ENCODE peak calls at places on chromosomes 4 and X, in eight cellular contexts. R is right atrium auricular region, Z is choroid plexus epithelial cell, K is tibial nerve, U is OCI-LY7, P is natural killer cell, Q is uterus, E is left ventricle myocardium inferior. S is an unnamed sample.

GRCh38 chrX:13742397-13743176 is 8.0 kb downstream of the OFD1 start:
- DNase-seq in Q (no peak), K (no peak), R (no peak), U (peak), Z (no peak), E (no peak), P (peak), S (peak)

GRCh38 chr4:185479507-185479971 is 8.0 kb upstream of the CCDC110 start:
- DNase-seq in K (no peak), Q (no peak), U (peak), Z (no peak), R (no peak), E (no peak), P (no peak), S (peak)

GRCh38 chr4:175560628-175561027 is 251.4 kb downstream of the GPM6A start:
- DNase-seq in U (peak), Q (no peak), Z (peak), E (no peak), R (no peak), P (no peak), K (no peak), S (peak)

GRCh38 chr4:119209077-119209476 is 3.4 kb upstream of the USP53 start:
- DNase-seq in U (no peak), K (no peak), Q (no peak), E (no peak), R (no peak), Z (peak), P (no peak), S (peak)

GRCh38 chr4:89722517-89722916 is 114.4 kb downstream of the SNCA start:
- DNase-seq in E (no peak), R (no peak), Z (no peak), K (no peak), Q (no peak), P (no peak), U (no peak), S (no peak)

GRCh38 chrX:110941906-110942305 is 146.3 kb upstream of the CHRDL1 start:
- DNase-seq in R (no peak), P (no peak), U (no peak), E (no peak), Q (no peak), Z (no peak), K (no peak), S (peak)

GRCh38 chr4:52833941-52834525 is 28.1 kb upstream of the RASL11B start:
- DNase-seq in K (no peak), Q (no peak), P (no peak), Z (peak), U (no peak), R (no peak), E (no peak), S (peak)

GRCh38 chr4:176753049-176753448 is 39.7 kb downstream of the VEGFC start:
- DNase-seq in R (no peak), K (no peak), Q (no peak), P (no peak), Z (peak), U (no peak), E (no peak), S (peak)

GRCh38 chr4:140291259-140291658 is 82.2 kb upstream of the SCOC start:
- DNase-seq in U (no peak), P (no peak), K (no peak), Q (no peak), E (no peak), R (no peak), Z (no peak), S (peak)

GRCh38 chr4:10977534-10977933 is 293.0 kb upstream of the CLNK start:
- DNase-seq in E (no peak), K (no peak), U (peak), P (no peak), Q (no peak), Z (no peak), R (no peak), S (no peak)

GRCh38 chr4:153781717-153782416 is 7.0 kb downstream of the SFRP2 start:
- DNase-seq in U (no peak), Z (peak), R (no peak), E (no peak), P (no peak), K (no peak), Q (no peak), S (peak)

GRCh38 chr4:55008166-55009056 is 117.0 kb downstream of the KDR start:
- DNase-seq in Z (no peak), U (no peak), P (no peak), E (no peak), R (no peak), K (no peak), Q (no peak), S (peak)

GRCh38 chrX:638482-639131 is 8.0 kb downstream of the SHOX start:
- DNase-seq in P (no peak), Q (no peak), U (no peak), R (no peak), K (no peak), E (no peak), Z (no peak), S (no peak)

GRCh38 chr4:1659104-1659725 is 24.9 kb downstream of the FAM53A start:
- DNase-seq in P (no peak), K (no peak), E (no peak), Z (no peak), R (no peak), U (no peak), Q (no peak), S (no peak)

GRCh38 chr4:122219356-122219755 is 67.2 kb downstream of the BLTP1 start:
- DNase-seq in P (no peak), R (no peak), Z (no peak), K (no peak), U (no peak), E (no peak), Q (no peak), S (no peak)

GRCh38 chr4:182569561-182569960 is 326.4 kb downstream of the TENM3 start:
- DNase-seq in Q (no peak), E (no peak), Z (no peak), K (no peak), R (no peak), P (no peak), U (no peak), S (no peak)

GRCh38 chr4:48727666-48728459 is 52.2 kb downstream of the FRYL start:
- DNase-seq in R (no peak), U (no peak), Z (no peak), E (no peak), Q (no peak), K (no peak), P (no peak), S (no peak)

GRCh38 chr4:139651282-139652194 is 14.1 kb upstream of the MGST2 start:
- DNase-seq in Z (peak), K (peak), P (peak), U (peak), Q (peak), R (peak), E (peak), S (peak)

GRCh38 chr4:58510652-58511051 is 1400.5 kb upstream of the IGFBP7 start:
- DNase-seq in K (no peak), P (no peak), R (no peak), E (no peak), U (no peak), Q (no peak), Z (no peak), S (no peak)

GRCh38 chr4:20433101-20433705 is 181.5 kb downstream of the SLIT2 start:
- DNase-seq in U (no peak), Z (no peak), E (no peak), Q (no peak), K (no peak), R (no peak), P (no peak), S (no peak)

GRCh38 chrX:118727686-118728339 is 407 bp downstream of the IL13RA1 start:
- DNase-seq in Q (peak), K (no peak), E (peak), R (no peak), U (no peak), Z (no peak), P (no peak), S (no peak)

GRCh38 chr4:94947681-94948108 is 189.9 kb downstream of the BMPR1B start:
- DNase-seq in E (no peak), K (no peak), Q (no peak), U (no peak), Z (no peak), R (no peak), P (no peak), S (no peak)

GRCh38 chr4:151961456-151961855 is 200.6 kb upstream of the GATB start:
- DNase-seq in P (no peak), K (no peak), U (no peak), Z (no peak), E (no peak), Q (no peak), R (no peak), S (no peak)

GRCh38 chr4:179399054-179399782 is 1957.0 kb upstream of the AGA start:
- DNase-seq in R (no peak), E (no peak), Q (no peak), P (no peak), K (no peak), Z (no peak), U (no peak), S (no peak)

GRCh38 chr4:104451573-104451972 is 43.1 kb downstream of the CXXC4 start:
- DNase-seq in Q (no peak), P (no peak), K (no peak), Z (no peak), R (no peak), U (no peak), E (no peak), S (peak)

GRCh38 chr4:6546681-6547447 is 28.1 kb upstream of the MAN2B2 start:
- DNase-seq in Q (no peak), P (peak), Z (peak), E (no peak), K (no peak), U (peak), R (no peak), S (peak)

GRCh38 chr4:143241892-143242291 is 57.2 kb downstream of the USP38 start:
- DNase-seq in Z (peak), R (no peak), E (no peak), Q (no peak), K (no peak), P (no peak), U (peak), S (peak)

GRCh38 chr4:6381571-6382123 is 90.8 kb downstream of the PPP2R2C start:
- DNase-seq in Q (no peak), R (no peak), K (no peak), U (no peak), E (no peak), Z (no peak), P (no peak), S (no peak)

GRCh38 chrX:67614414-67614813 is 70.6 kb downstream of the AR start:
- DNase-seq in Q (no peak), R (no peak), E (no peak), Z (peak), K (no peak), P (no peak), U (no peak), S (peak)

GRCh38 chr4:73741140-73741749 is 876 bp downstream of the CXCL8 start:
- DNase-seq in K (no peak), P (no peak), Z (no peak), E (no peak), Q (no peak), R (no peak), U (no peak), S (no peak)

GRCh38 chr4:145285928-145286327 is 105.5 kb upstream of the OTUD4 start:
- DNase-seq in P (no peak), Q (no peak), Z (peak), E (no peak), U (no peak), K (no peak), R (no peak), S (peak)

GRCh38 chr4:128809477-128810330 is at the start of gene JADE1:
- DNase-seq in E (peak), R (peak), Q (peak), U (peak), P (peak), K (peak), Z (peak), S (peak)

GRCh38 chr4:2746891-2747695 is 9.0 kb downstream of the TNIP2 start:
- DNase-seq in E (no peak), Z (no peak), K (no peak), R (no peak), U (no peak), P (no peak), Q (no peak), S (no peak)

GRCh38 chr4:85398276-85398675 is 76.7 kb upstream of the ARHGAP24 start:
- DNase-seq in R (no peak), P (no peak), Q (peak), E (no peak), U (no peak), K (no peak), Z (peak), S (no peak)

GRCh38 chrX:143757375-143757774 is 36.8 kb upstream of the SPANXN2 start:
- DNase-seq in P (no peak), Z (no peak), Q (no peak), R (no peak), E (no peak), K (no peak), U (no peak), S (no peak)

GRCh38 chr4:109671350-109671749 is 31.9 kb downstream of the CASP6 start:
- DNase-seq in E (no peak), Q (no peak), P (no peak), Z (peak), R (no peak), K (no peak), U (no peak), S (no peak)

GRCh38 chr4:26141916-26142638 is 178.7 kb upstream of the RBPJ start:
- DNase-seq in E (peak), R (peak), K (peak), U (no peak), Q (no peak), Z (peak), P (no peak), S (no peak)

GRCh38 chrX:38375888-38376287 is 23.5 kb downstream of the OTC start:
- DNase-seq in U (peak), Q (no peak), K (no peak), Z (peak), E (no peak), P (no peak), R (no peak), S (peak)
- TF ChIP-seq CTCF in U (peak), Q (no peak), K (no peak), Z (peak), E (peak), P (no peak), R (no peak), S (peak)

GRCh38 chrX:5054852-5055251 is 1173.8 kb downstream of the NLGN4X start:
- DNase-seq in E (no peak), Z (no peak), U (no peak), R (no peak), P (no peak), K (no peak), Q (no peak), S (no peak)
- TF ChIP-seq CTCF in E (no peak), Z (no peak), U (no peak), R (no peak), P (no peak), K (no peak), Q (no peak), S (no peak)

DNA sequence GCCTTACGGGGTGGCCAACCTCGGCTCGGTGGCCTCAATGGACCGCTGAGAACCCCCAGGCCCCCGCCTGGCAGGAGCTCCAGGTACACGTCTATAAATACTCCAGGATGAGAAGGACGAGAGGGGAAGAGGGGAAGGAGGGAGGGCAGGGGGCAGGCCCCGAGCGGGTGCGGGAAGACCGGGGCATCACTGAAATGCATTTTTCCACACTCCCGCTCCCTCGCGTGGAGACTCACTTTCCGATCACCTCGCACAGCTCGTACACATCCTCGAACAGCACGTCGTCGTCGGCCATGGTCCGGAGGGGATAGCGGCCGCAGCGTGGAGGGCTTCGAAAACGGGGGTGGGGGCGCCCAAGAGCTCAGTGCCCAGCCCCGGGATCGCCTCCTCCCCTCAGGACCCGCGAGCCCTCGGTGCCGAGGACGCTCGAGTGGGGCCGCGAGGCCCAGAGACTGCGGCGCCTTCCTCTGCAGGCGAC is 621 bp downstream of the CASK start:
- DNase-seq in U (peak), R (no peak), Z (peak), E (peak), P (no peak), K (no peak), Q (peak), S (peak)
- TF ChIP-seq CTCF in U (peak), R (no peak), Z (peak), E (no peak), P (no peak), K (no peak), Q (no peak), S (no peak)

GRCh38 chrX:107773906-107774435 is 1.6 kb downstream of the TSC22D3 start:
- DNase-seq in K (no peak), P (no peak), E (no peak), Z (no peak), R (no peak), U (no peak), Q (no peak), S (no peak)

GRCh38 chrX:107776649-107777535 is 641 bp upstream of the NCBP2L start:
- DNase-seq in Q (peak), Z (peak), P (peak), R (peak), U (peak), K (peak), E (peak), S (peak)

GRCh38 chrX:107775734-107776511 is at the start of gene TSC22D3:
- DNase-seq in K (peak), Z (peak), U (peak), E (peak), P (no peak), R (peak), Q (peak), S (peak)

GRCh38 chrX:107773206-107773605 is 2.4 kb downstream of the TSC22D3 start:
- DNase-seq in E (no peak), R (no peak), K (no peak), Z (no peak), P (no peak), U (no peak), Q (no peak), S (no peak)

DNA sequence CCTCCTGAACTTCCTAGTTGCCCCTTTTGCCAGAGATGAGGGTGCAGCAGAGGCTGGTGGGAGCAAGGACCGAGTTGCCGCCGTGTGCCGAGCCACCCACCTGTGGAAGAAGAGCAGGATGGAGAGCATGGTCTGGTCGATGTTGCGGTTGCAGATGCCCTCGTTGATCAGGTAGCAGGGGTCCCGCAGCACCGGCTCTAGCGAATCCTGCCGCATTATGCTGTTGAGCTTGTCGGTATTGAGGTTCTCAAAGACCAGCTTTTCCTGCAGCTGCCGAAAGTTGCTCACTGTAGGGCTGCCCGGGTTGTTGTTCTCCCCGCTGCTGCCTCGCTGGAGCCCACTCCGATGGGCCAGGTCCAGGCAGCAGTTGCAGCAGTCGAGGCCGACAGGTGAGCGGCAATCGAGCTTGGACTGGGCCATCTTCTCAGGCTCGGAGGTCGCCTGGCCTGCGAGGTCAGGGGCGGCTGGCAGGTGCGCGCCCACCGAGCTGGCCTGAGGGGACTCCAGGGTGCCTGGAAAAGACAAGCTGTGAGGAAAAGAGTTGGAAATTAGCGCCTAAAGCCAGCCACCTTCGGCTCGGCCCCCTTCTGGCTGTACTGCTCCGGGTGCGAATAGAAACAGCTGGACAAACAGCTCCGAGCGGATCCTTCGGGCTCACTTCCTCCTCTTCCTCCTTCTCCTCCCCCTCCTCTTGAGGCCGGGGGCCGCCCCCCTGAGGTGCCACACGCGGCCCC is 420 bp downstream of the TSC22D3 start:
- DNase-seq in E (no peak), K (no peak), Z (no peak), P (no peak), Q (no peak), R (no peak), U (no peak), S (no peak)
- TF ChIP-seq CTCF in E (no peak), K (no peak), Z (peak), P (no peak), Q (peak), R (no peak), U (no peak), S (no peak)

GRCh38 chr4:22959483-22959882 is 266.7 kb downstream of the GBA3 start:
- DNase-seq in Q (no peak), U (no peak), P (no peak), K (no peak), R (no peak), E (no peak), Z (no peak), S (no peak)

GRCh38 chr4:22957774-22958173 is 265.0 kb downstream of the GBA3 start:
- DNase-seq in Z (no peak), R (no peak), U (no peak), K (no peak), E (no peak), P (no peak), Q (no peak), S (no peak)

DNA sequence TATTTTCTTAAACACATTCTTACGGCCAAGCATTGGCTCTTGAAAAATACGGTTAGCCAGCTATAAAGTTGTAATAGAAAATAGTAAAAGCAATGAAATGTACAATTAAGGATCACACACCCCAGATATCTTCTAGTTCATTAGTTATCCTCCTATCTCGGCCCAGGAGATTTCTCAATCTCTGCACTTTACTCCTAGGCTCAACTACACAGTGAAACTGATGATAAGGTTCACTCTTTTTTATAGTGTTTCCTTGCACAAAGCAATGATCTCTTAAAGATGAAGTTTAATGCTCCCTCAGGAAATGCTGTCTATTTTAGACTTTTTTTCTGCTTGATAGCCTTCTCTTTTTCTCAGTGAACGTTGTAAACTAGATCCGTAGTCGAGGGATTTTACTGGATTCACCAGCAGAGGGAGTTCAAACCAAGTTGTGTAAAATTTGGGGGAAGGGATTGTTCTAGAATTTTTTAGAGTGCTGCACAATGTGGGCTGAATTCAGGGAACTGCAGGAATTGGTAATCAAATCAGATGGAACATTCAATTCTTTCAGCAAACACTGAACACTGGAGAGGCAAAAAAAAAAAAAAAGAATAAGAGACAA is 269.5 kb downstream of the GBA3 start:
- DNase-seq in Q (no peak), R (no peak), U (peak), Z (peak), E (no peak), P (no peak), K (no peak), S (peak)
- TF ChIP-seq CTCF in Q (no peak), R (peak), U (peak), Z (peak), E (peak), P (no peak), K (no peak), S (peak)

S was measured in MCF 10A.